ENCODE peak calls at places on chromosomes 4 and X, in four cellular contexts. One of them, this sample, is unnamed.

GRCh38 chrX:129115104-129115503 is 408.2 kb downstream of the SMARCA1 start:
- DNase-seq in gastrocnemius medialis: no peak
- DNase-seq in esophagus squamous epithelium: no peak
- DNase-seq in heart left ventricle: no peak
- DNase-seq in this sample: peak

GRCh38 chr4:142016031-142016430 is 379.6 kb downstream of the IL15 start:
- DNase-seq in gastrocnemius medialis: no peak
- DNase-seq in esophagus squamous epithelium: no peak
- DNase-seq in heart left ventricle: no peak
- DNase-seq in this sample: no peak

GRCh38 chr4:3710451-3711182 is 55.6 kb upstream of the ADRA2C start:
- DNase-seq in gastrocnemius medialis: no peak
- DNase-seq in esophagus squamous epithelium: no peak
- DNase-seq in heart left ventricle: no peak
- DNase-seq in this sample: no peak

GRCh38 chr4:97215426-97215825 is 927.9 kb downstream of the STPG2 start:
- DNase-seq in gastrocnemius medialis: no peak
- DNase-seq in esophagus squamous epithelium: no peak
- DNase-seq in heart left ventricle: no peak
- DNase-seq in this sample: no peak

GRCh38 chr4:73434311-73434710 is 1.7 kb upstream of the AFP start:
- DNase-seq in gastrocnemius medialis: no peak
- DNase-seq in esophagus squamous epithelium: no peak
- DNase-seq in heart left ventricle: no peak
- DNase-seq in this sample: peak

GRCh38 chr4:88002786-88003185 is 4.6 kb upstream of the PKD2 start:
- DNase-seq in gastrocnemius medialis: no peak
- DNase-seq in esophagus squamous epithelium: no peak
- DNase-seq in heart left ventricle: no peak
- DNase-seq in this sample: no peak

GRCh38 chr4:126071346-126072333 is 756.9 kb downstream of the FAT4 start:
- DNase-seq in gastrocnemius medialis: no peak
- DNase-seq in esophagus squamous epithelium: no peak
- DNase-seq in heart left ventricle: no peak
- DNase-seq in this sample: no peak

GRCh38 chr4:67037489-67037888 is 507.8 kb downstream of the CENPC start:
- DNase-seq in gastrocnemius medialis: no peak
- DNase-seq in esophagus squamous epithelium: no peak
- DNase-seq in heart left ventricle: no peak
- DNase-seq in this sample: no peak

GRCh38 chr4:102285831-102286230 is 59.5 kb downstream of the SLC39A8 start:
- DNase-seq in gastrocnemius medialis: no peak
- DNase-seq in esophagus squamous epithelium: no peak
- DNase-seq in heart left ventricle: no peak
- DNase-seq in this sample: no peak

GRCh38 chrX:78514852-78515251 is 144.3 kb downstream of the RTL3 start:
- DNase-seq in gastrocnemius medialis: no peak
- DNase-seq in esophagus squamous epithelium: no peak
- DNase-seq in heart left ventricle: no peak
- DNase-seq in this sample: no peak
- TF ChIP-seq CTCF in gastrocnemius medialis: no peak
- TF ChIP-seq CTCF in esophagus squamous epithelium: no peak
- TF ChIP-seq CTCF in heart left ventricle: no peak
- TF ChIP-seq CTCF in this sample: peak

GRCh38 chr4:100848865-100849264 is 331.0 kb upstream of the EMCN start:
- DNase-seq in gastrocnemius medialis: no peak
- DNase-seq in esophagus squamous epithelium: no peak
- DNase-seq in heart left ventricle: no peak
- DNase-seq in this sample: no peak
- TF ChIP-seq CTCF in gastrocnemius medialis: no peak
- TF ChIP-seq CTCF in esophagus squamous epithelium: peak
- TF ChIP-seq CTCF in heart left ventricle: no peak
- TF ChIP-seq CTCF in this sample: peak

GRCh38 chrX:46838974-46839480 is 2.2 kb downstream of the RP2 start:
- DNase-seq in gastrocnemius medialis: no peak
- DNase-seq in esophagus squamous epithelium: no peak
- DNase-seq in heart left ventricle: no peak
- DNase-seq in this sample: no peak

GRCh38 chrX:46838482-46838857 is 1.6 kb downstream of the RP2 start:
- DNase-seq in gastrocnemius medialis: no peak
- DNase-seq in esophagus squamous epithelium: no peak
- DNase-seq in heart left ventricle: no peak
- DNase-seq in this sample: no peak

GRCh38 chrX:46840946-46841740 is 4.3 kb downstream of the RP2 start:
- DNase-seq in gastrocnemius medialis: no peak
- DNase-seq in esophagus squamous epithelium: no peak
- DNase-seq in heart left ventricle: peak
- DNase-seq in this sample: no peak

GRCh38 chrX:46837543-46838481 is 969 bp downstream of the RP2 start:
- DNase-seq in gastrocnemius medialis: no peak
- DNase-seq in esophagus squamous epithelium: no peak
- DNase-seq in heart left ventricle: no peak
- DNase-seq in this sample: peak

GRCh38 chrX:46836701-46837542 is at the start of gene RP2:
- DNase-seq in gastrocnemius medialis: peak
- DNase-seq in esophagus squamous epithelium: peak
- DNase-seq in heart left ventricle: peak
- DNase-seq in this sample: peak
- TF ChIP-seq CTCF in gastrocnemius medialis: no peak
- TF ChIP-seq CTCF in esophagus squamous epithelium: peak
- TF ChIP-seq CTCF in heart left ventricle: no peak
- TF ChIP-seq CTCF in this sample: no peak

DNA sequence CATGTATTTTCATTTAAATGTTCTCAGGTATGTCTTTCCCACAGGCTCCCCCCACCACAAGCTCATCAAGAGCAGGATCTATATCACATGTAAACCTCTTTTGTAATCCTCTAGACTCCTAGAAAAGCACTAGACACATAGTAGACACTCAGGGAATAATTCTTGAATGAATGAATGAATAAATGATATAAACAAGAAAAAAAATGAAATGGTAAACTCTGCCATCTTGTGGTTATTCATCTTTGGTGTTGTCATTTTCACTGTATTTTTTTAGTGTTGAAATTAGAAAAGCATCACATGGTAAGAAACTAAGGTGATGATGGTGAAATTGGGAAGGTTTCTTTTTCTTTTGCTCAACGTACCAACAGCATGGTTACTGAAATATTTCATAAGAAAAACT is 34.2 kb upstream of the C1GALT1C1 start:
- DNase-seq in gastrocnemius medialis: no peak
- DNase-seq in esophagus squamous epithelium: no peak
- DNase-seq in heart left ventricle: no peak
- DNase-seq in this sample: no peak
- TF ChIP-seq CTCF in gastrocnemius medialis: no peak
- TF ChIP-seq CTCF in esophagus squamous epithelium: peak
- TF ChIP-seq CTCF in heart left ventricle: peak
- TF ChIP-seq CTCF in this sample: peak

This sample was measured in GM13977.